ENCODE peak calls at places on chromosomes 16 and 17, in eight cellular contexts. One of them, this sample, is unnamed.

GRCh38 chr16:86306811-86307517 is 203.4 kb upstream of the FOXF1 start:
- DNase-seq in CD4-positive, alpha-beta memory T cell: no peak
- DNase-seq in cardiac muscle cell: peak; percentile 92
- DNase-seq in NCI-H1092: no peak
- DNase-seq in NCI-H2107: no peak
- DNase-seq in bronchial epithelial cell: no peak
- DNase-seq in GM10248: no peak
- DNase-seq in fibroblast of pulmonary artery: peak; percentile 89
- DNase-seq in this sample: no peak

GRCh38 chr16:89367538-89368059 is 122.8 kb downstream of the ANKRD11 start:
- DNase-seq in CD4-positive, alpha-beta memory T cell: no peak
- DNase-seq in GM10248: no peak
- DNase-seq in NCI-H2107: no peak
- DNase-seq in cardiac muscle cell: no peak
- DNase-seq in bronchial epithelial cell: no peak
- DNase-seq in fibroblast of pulmonary artery: no peak
- DNase-seq in NCI-H1092: no peak
- DNase-seq in this sample: no peak

GRCh38 chr17:38922538-38923291 is 2.7 kb upstream of the LASP1NB start:
- DNase-seq in cardiac muscle cell: peak; percentile 90
- DNase-seq in bronchial epithelial cell: peak; percentile 29
- DNase-seq in NCI-H1092: peak; percentile 41
- DNase-seq in fibroblast of pulmonary artery: peak; percentile 84
- DNase-seq in GM10248: no peak
- DNase-seq in NCI-H2107: no peak
- DNase-seq in CD4-positive, alpha-beta memory T cell: no peak
- DNase-seq in this sample: peak; percentile 27

GRCh38 chr16:11182381-11182780 is 73.6 kb downstream of the SOCS1 start:
- DNase-seq in NCI-H2107: no peak
- DNase-seq in bronchial epithelial cell: no peak
- DNase-seq in GM10248: no peak
- DNase-seq in NCI-H1092: no peak
- DNase-seq in cardiac muscle cell: no peak
- DNase-seq in fibroblast of pulmonary artery: no peak
- DNase-seq in CD4-positive, alpha-beta memory T cell: no peak
- DNase-seq in this sample: no peak

GRCh38 chr17:19579867-19580565 is 46.4 kb downstream of the SLC47A1 start:
- DNase-seq in NCI-H2107: no peak
- DNase-seq in fibroblast of pulmonary artery: peak; percentile 10
- DNase-seq in NCI-H1092: no peak
- DNase-seq in bronchial epithelial cell: no peak
- DNase-seq in GM10248: no peak
- DNase-seq in CD4-positive, alpha-beta memory T cell: no peak
- DNase-seq in cardiac muscle cell: peak; percentile 16
- DNase-seq in this sample: peak; percentile 46

GRCh38 chr16:1174477-1175357 is 21.8 kb downstream of the CACNA1H start:
- DNase-seq in fibroblast of pulmonary artery: no peak
- DNase-seq in bronchial epithelial cell: no peak
- DNase-seq in NCI-H1092: no peak
- DNase-seq in NCI-H2107: no peak
- DNase-seq in GM10248: no peak
- DNase-seq in CD4-positive, alpha-beta memory T cell: no peak
- DNase-seq in cardiac muscle cell: no peak
- DNase-seq in this sample: no peak

GRCh38 chr17:57256708-57257112 is 387 bp downstream of the MSI2 start:
- DNase-seq in bronchial epithelial cell: no peak
- DNase-seq in cardiac muscle cell: peak; percentile 29
- DNase-seq in CD4-positive, alpha-beta memory T cell: peak; percentile 79
- DNase-seq in NCI-H2107: no peak
- DNase-seq in NCI-H1092: no peak
- DNase-seq in GM10248: no peak
- DNase-seq in fibroblast of pulmonary artery: peak; percentile 17
- DNase-seq in this sample: peak; percentile 56

GRCh38 chr16:25089346-25089745 is 22.2 kb upstream of the LCMT1 start:
- DNase-seq in bronchial epithelial cell: no peak
- DNase-seq in NCI-H2107: no peak
- DNase-seq in fibroblast of pulmonary artery: no peak
- DNase-seq in NCI-H1092: no peak
- DNase-seq in CD4-positive, alpha-beta memory T cell: no peak
- DNase-seq in cardiac muscle cell: no peak
- DNase-seq in GM10248: no peak
- DNase-seq in this sample: no peak

GRCh38 chr17:79632432-79632735 is 21.5 kb upstream of the RBFOX3 start:
- DNase-seq in fibroblast of pulmonary artery: no peak
- DNase-seq in CD4-positive, alpha-beta memory T cell: no peak
- DNase-seq in cardiac muscle cell: no peak
- DNase-seq in NCI-H1092: no peak
- DNase-seq in bronchial epithelial cell: no peak
- DNase-seq in NCI-H2107: no peak
- DNase-seq in GM10248: no peak
- DNase-seq in this sample: no peak

GRCh38 chr16:88961031-88961430 is 16.0 kb downstream of the CBFA2T3 start:
- DNase-seq in GM10248: no peak
- DNase-seq in NCI-H1092: no peak
- DNase-seq in bronchial epithelial cell: no peak
- DNase-seq in cardiac muscle cell: no peak
- DNase-seq in NCI-H2107: no peak
- DNase-seq in CD4-positive, alpha-beta memory T cell: no peak
- DNase-seq in fibroblast of pulmonary artery: no peak
- DNase-seq in this sample: peak; percentile 32

GRCh38 chr17:2931426-2931825 is 132.0 kb downstream of the OR1D5 start:
- DNase-seq in bronchial epithelial cell: no peak
- DNase-seq in CD4-positive, alpha-beta memory T cell: no peak
- DNase-seq in GM10248: no peak
- DNase-seq in NCI-H1092: no peak
- DNase-seq in cardiac muscle cell: no peak
- DNase-seq in NCI-H2107: no peak
- DNase-seq in fibroblast of pulmonary artery: no peak
- DNase-seq in this sample: peak; percentile 96

GRCh38 chr16:49643429-49644142 is 212.3 kb downstream of the ZNF423 start:
- DNase-seq in CD4-positive, alpha-beta memory T cell: no peak
- DNase-seq in bronchial epithelial cell: no peak
- DNase-seq in NCI-H1092: no peak
- DNase-seq in fibroblast of pulmonary artery: peak; percentile 67
- DNase-seq in cardiac muscle cell: peak; percentile 70
- DNase-seq in GM10248: no peak
- DNase-seq in NCI-H2107: no peak
- DNase-seq in this sample: no peak

GRCh38 chr17:1005361-1005946 is 8.5 kb downstream of the TIMM22 start:
- DNase-seq in NCI-H2107: peak; percentile 25
- DNase-seq in cardiac muscle cell: peak; percentile 80
- DNase-seq in CD4-positive, alpha-beta memory T cell: no peak
- DNase-seq in fibroblast of pulmonary artery: peak; percentile 74
- DNase-seq in bronchial epithelial cell: no peak
- DNase-seq in NCI-H1092: peak; percentile 37
- DNase-seq in GM10248: no peak
- DNase-seq in this sample: no peak

GRCh38 chr16:63981639-63982038 is 1140.2 kb downstream of the CDH11 start:
- DNase-seq in GM10248: no peak
- DNase-seq in fibroblast of pulmonary artery: no peak
- DNase-seq in bronchial epithelial cell: no peak
- DNase-seq in NCI-H2107: no peak
- DNase-seq in cardiac muscle cell: peak; percentile 1
- DNase-seq in NCI-H1092: no peak
- DNase-seq in CD4-positive, alpha-beta memory T cell: no peak
- DNase-seq in this sample: no peak

GRCh38 chr17:30237296-30238002 is 2.0 kb upstream of the SLC6A4 start:
- DNase-seq in cardiac muscle cell: no peak
- DNase-seq in fibroblast of pulmonary artery: no peak
- DNase-seq in CD4-positive, alpha-beta memory T cell: no peak
- DNase-seq in bronchial epithelial cell: no peak
- DNase-seq in GM10248: no peak
- DNase-seq in NCI-H2107: no peak
- DNase-seq in NCI-H1092: no peak
- DNase-seq in this sample: no peak

GRCh38 chr16:22789281-22789945 is 24.5 kb upstream of the HS3ST2 start:
- DNase-seq in NCI-H2107: no peak
- DNase-seq in bronchial epithelial cell: peak; percentile 73
- DNase-seq in fibroblast of pulmonary artery: no peak
- DNase-seq in GM10248: no peak
- DNase-seq in NCI-H1092: no peak
- DNase-seq in cardiac muscle cell: no peak
- DNase-seq in CD4-positive, alpha-beta memory T cell: no peak
- DNase-seq in this sample: no peak

GRCh38 chr17:27670791-27671590 is 40.0 kb downstream of the LGALS9 start:
- DNase-seq in fibroblast of pulmonary artery: no peak
- DNase-seq in CD4-positive, alpha-beta memory T cell: no peak
- DNase-seq in NCI-H1092: no peak
- DNase-seq in bronchial epithelial cell: no peak
- DNase-seq in cardiac muscle cell: no peak
- DNase-seq in NCI-H2107: no peak
- DNase-seq in GM10248: no peak
- DNase-seq in this sample: no peak

GRCh38 chr17:37791434-37791833 is 46.6 kb upstream of the HNF1B start:
- DNase-seq in NCI-H2107: no peak
- DNase-seq in CD4-positive, alpha-beta memory T cell: peak; percentile 56
- DNase-seq in bronchial epithelial cell: peak; percentile 20
- DNase-seq in NCI-H1092: no peak
- DNase-seq in cardiac muscle cell: peak; percentile 23
- DNase-seq in fibroblast of pulmonary artery: peak; percentile 33
- DNase-seq in GM10248: peak; percentile 73
- DNase-seq in this sample: peak; percentile 54

GRCh38 chr17:80501739-80502577 is 25.6 kb upstream of the NPTX1 start:
- DNase-seq in GM10248: no peak
- DNase-seq in cardiac muscle cell: peak; percentile 50
- DNase-seq in bronchial epithelial cell: no peak
- DNase-seq in NCI-H1092: no peak
- DNase-seq in NCI-H2107: no peak
- DNase-seq in fibroblast of pulmonary artery: peak; percentile 62
- DNase-seq in CD4-positive, alpha-beta memory T cell: no peak
- DNase-seq in this sample: no peak

GRCh38 chr17:37742114-37742761 is 2.6 kb downstream of the HNF1B start:
- DNase-seq in CD4-positive, alpha-beta memory T cell: no peak
- DNase-seq in NCI-H2107: no peak
- DNase-seq in bronchial epithelial cell: no peak
- DNase-seq in cardiac muscle cell: no peak
- DNase-seq in NCI-H1092: no peak
- DNase-seq in GM10248: no peak
- DNase-seq in fibroblast of pulmonary artery: no peak
- DNase-seq in this sample: peak; percentile 44

GRCh38 chr17:73030501-73030911 is 62.0 kb downstream of the SLC39A11 start:
- DNase-seq in bronchial epithelial cell: no peak
- DNase-seq in NCI-H1092: no peak
- DNase-seq in GM10248: no peak
- DNase-seq in cardiac muscle cell: peak; percentile 57
- DNase-seq in NCI-H2107: no peak
- DNase-seq in fibroblast of pulmonary artery: peak; percentile 10
- DNase-seq in CD4-positive, alpha-beta memory T cell: no peak
- DNase-seq in this sample: peak; percentile 52

GRCh38 chr16:88782454-88783390 is 2.3 kb downstream of the PIEZO1 start:
- DNase-seq in NCI-H2107: no peak
- DNase-seq in fibroblast of pulmonary artery: no peak
- DNase-seq in CD4-positive, alpha-beta memory T cell: peak; percentile 86
- DNase-seq in NCI-H1092: no peak
- DNase-seq in bronchial epithelial cell: peak; percentile 90
- DNase-seq in GM10248: no peak
- DNase-seq in cardiac muscle cell: peak; percentile 27
- DNase-seq in this sample: no peak

GRCh38 chr17:22310717-22311686 is 618.7 kb downstream of the KCNJ18 start:
- DNase-seq in CD4-positive, alpha-beta memory T cell: no peak
- DNase-seq in NCI-H1092: no peak
- DNase-seq in bronchial epithelial cell: no peak
- DNase-seq in NCI-H2107: no peak
- DNase-seq in fibroblast of pulmonary artery: no peak
- DNase-seq in GM10248: no peak
- DNase-seq in cardiac muscle cell: no peak
- DNase-seq in this sample: peak; percentile 85

GRCh38 chr16:11014159-11014558 is 69.8 kb downstream of the CLEC16A start:
- DNase-seq in NCI-H1092: no peak
- DNase-seq in fibroblast of pulmonary artery: peak; percentile 80
- DNase-seq in bronchial epithelial cell: no peak
- DNase-seq in GM10248: no peak
- DNase-seq in NCI-H2107: no peak
- DNase-seq in CD4-positive, alpha-beta memory T cell: no peak
- DNase-seq in cardiac muscle cell: peak; percentile 60
- DNase-seq in this sample: no peak

GRCh38 chr17:42881768-42882565 is 18.6 kb upstream of the G6PC1 start:
- DNase-seq in GM10248: no peak
- DNase-seq in CD4-positive, alpha-beta memory T cell: no peak
- DNase-seq in bronchial epithelial cell: no peak
- DNase-seq in fibroblast of pulmonary artery: no peak
- DNase-seq in NCI-H1092: peak; percentile 93
- DNase-seq in cardiac muscle cell: no peak
- DNase-seq in NCI-H2107: no peak
- DNase-seq in this sample: no peak

GRCh38 chr17:19724501-19725420 is 8.4 kb upstream of the SLC47A2 start:
- DNase-seq in NCI-H2107: no peak
- DNase-seq in CD4-positive, alpha-beta memory T cell: no peak
- DNase-seq in bronchial epithelial cell: peak; percentile 63
- DNase-seq in GM10248: no peak
- DNase-seq in fibroblast of pulmonary artery: no peak
- DNase-seq in NCI-H1092: no peak
- DNase-seq in cardiac muscle cell: peak; percentile 48
- DNase-seq in this sample: no peak

GRCh38 chr17:72886622-72887021 is 205.9 kb downstream of the SLC39A11 start:
- DNase-seq in fibroblast of pulmonary artery: no peak
- DNase-seq in cardiac muscle cell: no peak
- DNase-seq in NCI-H1092: no peak
- DNase-seq in GM10248: no peak
- DNase-seq in CD4-positive, alpha-beta memory T cell: no peak
- DNase-seq in bronchial epithelial cell: no peak
- DNase-seq in NCI-H2107: no peak
- DNase-seq in this sample: no peak

GRCh38 chr17:7203391-7203790 is 16.2 kb downstream of the DLG4 start:
- DNase-seq in NCI-H1092: no peak
- DNase-seq in GM10248: no peak
- DNase-seq in bronchial epithelial cell: no peak
- DNase-seq in fibroblast of pulmonary artery: no peak
- DNase-seq in NCI-H2107: no peak
- DNase-seq in CD4-positive, alpha-beta memory T cell: peak; percentile 29
- DNase-seq in cardiac muscle cell: no peak
- DNase-seq in this sample: no peak

GRCh38 chr16:85286066-85286712 is 173.9 kb upstream of the CIBAR2 start:
- DNase-seq in NCI-H2107: no peak
- DNase-seq in NCI-H1092: no peak
- DNase-seq in bronchial epithelial cell: no peak
- DNase-seq in GM10248: no peak
- DNase-seq in CD4-positive, alpha-beta memory T cell: no peak
- DNase-seq in fibroblast of pulmonary artery: peak; percentile 67
- DNase-seq in cardiac muscle cell: peak; percentile 84
- DNase-seq in this sample: no peak

GRCh38 chr17:74960739-74961342 is 11.7 kb downstream of the HID1 start:
- DNase-seq in bronchial epithelial cell: peak; percentile 52
- DNase-seq in GM10248: peak; percentile 80
- DNase-seq in NCI-H2107: no peak
- DNase-seq in cardiac muscle cell: peak; percentile 54
- DNase-seq in fibroblast of pulmonary artery: peak; percentile 49
- DNase-seq in NCI-H1092: no peak
- DNase-seq in CD4-positive, alpha-beta memory T cell: peak; percentile 64
- DNase-seq in this sample: peak; percentile 96

GRCh38 chr16:47037396-47037745 is 63.9 kb upstream of the DNAJA2 start:
- DNase-seq in GM10248: peak; percentile 58
- DNase-seq in NCI-H2107: no peak
- DNase-seq in bronchial epithelial cell: no peak
- DNase-seq in fibroblast of pulmonary artery: peak; percentile 16
- DNase-seq in CD4-positive, alpha-beta memory T cell: no peak
- DNase-seq in cardiac muscle cell: peak; percentile 27
- DNase-seq in NCI-H1092: no peak
- DNase-seq in this sample: peak; percentile 38

GRCh38 chr17:35477248-35477647 is 28.7 kb upstream of the SLFN13 start:
- DNase-seq in fibroblast of pulmonary artery: no peak
- DNase-seq in cardiac muscle cell: no peak
- DNase-seq in GM10248: no peak
- DNase-seq in bronchial epithelial cell: no peak
- DNase-seq in NCI-H2107: no peak
- DNase-seq in NCI-H1092: no peak
- DNase-seq in CD4-positive, alpha-beta memory T cell: no peak
- DNase-seq in this sample: no peak

GRCh38 chr16:1506494-1507213 is 13.5 kb downstream of the TELO2 start:
- DNase-seq in NCI-H2107: no peak
- DNase-seq in CD4-positive, alpha-beta memory T cell: no peak
- DNase-seq in fibroblast of pulmonary artery: no peak
- DNase-seq in cardiac muscle cell: no peak
- DNase-seq in bronchial epithelial cell: no peak
- DNase-seq in GM10248: no peak
- DNase-seq in NCI-H1092: no peak
- DNase-seq in this sample: no peak

GRCh38 chr17:4903051-4903818 is at the start of gene CHRNE:
- DNase-seq in NCI-H1092: peak; percentile 48
- DNase-seq in GM10248: peak; percentile 61
- DNase-seq in NCI-H2107: peak; percentile 27
- DNase-seq in cardiac muscle cell: peak; percentile 84
- DNase-seq in bronchial epithelial cell: peak; percentile 85
- DNase-seq in CD4-positive, alpha-beta memory T cell: peak; percentile 87
- DNase-seq in fibroblast of pulmonary artery: peak; percentile 84
- DNase-seq in this sample: peak; percentile 99

This sample was measured in NCI-H82.